ENCODE peak calls at places on chromosome 20, in five cellular contexts. S is H4, A is astrocyte of the cerebellum, T is H54, H is chondrocyte. Q is an unnamed sample.

GRCh38 chr20:43191946-43192847 is 2.5 kb upstream of the PTPRT start:
- DNase-seq in S (no peak), A (no peak), T (peak; percentile 49), H (no peak), Q (no peak)

GRCh38 chr20:25310268-25310920 is 62.5 kb downstream of the PYGB start:
- DNase-seq in S (peak; percentile 95), A (peak; percentile 45), T (peak; percentile 77), H (peak; percentile 39), Q (peak; percentile 63)

GRCh38 chr20:4563534-4563933 is 158.2 kb upstream of the PRND start:
- DNase-seq in S (peak; percentile 47), A (peak; percentile 73), T (no peak), H (no peak), Q (no peak)

GRCh38 chr20:50713677-50714101 is 17.7 kb upstream of the PARD6B start:
- DNase-seq in S (no peak), A (peak; percentile 35), T (no peak), H (no peak), Q (no peak)

GRCh38 chr20:25220810-25221591 is 25.5 kb downstream of the ENTPD6 start:
- DNase-seq in S (no peak), A (no peak), T (no peak), H (no peak), Q (no peak)

GRCh38 chr20:22385602-22386299 is 198.6 kb downstream of the FOXA2 start:
- DNase-seq in S (peak; percentile 41), A (no peak), T (no peak), H (no peak), Q (no peak)

GRCh38 chr20:63521602-63522001 is 1.0 kb downstream of the PPDPF start:
- DNase-seq in S (no peak), A (no peak), T (no peak), H (no peak), Q (peak; percentile 90)

GRCh38 chr20:50343490-50344179 is 153.0 kb downstream of the CEBPB start:
- DNase-seq in S (no peak), A (no peak), T (no peak), H (no peak), Q (no peak)

Q was measured in RWPE2.